ENCODE peak calls at places on chromosome X, in six cellular contexts. N, T, R, Y, H and O are unnamed samples.

GRCh38 chrX:132718411-132718810 is 229.6 kb upstream of the MBNL3 start:
- DNase-seq in N (no peak), T (no peak), R (no peak), Y (no peak), H (no peak), O (no peak)

GRCh38 chrX:119398587-119398973 is 556 bp upstream of the SLC25A43 start:
- DNase-seq in N (peak; percentile 17), T (no peak), R (no peak), Y (no peak), H (no peak), O (peak; percentile 26)

GRCh38 chrX:118480172-118480571 is 15.4 kb upstream of the DOCK11 start:
- DNase-seq in N (no peak), T (no peak), R (peak; percentile 73), Y (no peak), H (no peak), O (no peak)

GRCh38 chrX:38879631-38880220 is 78.5 kb downstream of the MID1IP1 start:
- DNase-seq in N (no peak), T (no peak), R (no peak), Y (no peak), H (no peak), O (no peak)

GRCh38 chrX:131170148-131170547 is 112.0 kb downstream of the ARHGAP36 start:
- DNase-seq in N (no peak), T (no peak), R (no peak), Y (no peak), H (no peak), O (no peak)

GRCh38 chrX:97854071-97854470 is 970.4 kb downstream of the RPA4 start:
- DNase-seq in N (no peak), T (no peak), R (no peak), Y (no peak), H (no peak), O (no peak)

GRCh38 chrX:45824471-45824870 is 623.8 kb upstream of the DIPK2B start:
- DNase-seq in N (peak; percentile 93), T (peak; percentile 92), R (peak; percentile 96), Y (no peak), H (no peak), O (peak; percentile 95)

GRCh38 chrX:49019050-49019449 is 17.0 kb upstream of the GRIPAP1 start:
- DNase-seq in N (no peak), T (no peak), R (no peak), Y (no peak), H (no peak), O (no peak)

GRCh38 chrX:136954930-136955329 is 74.4 kb upstream of the RBMX start:
- DNase-seq in N (peak; percentile 61), T (peak; percentile 44), R (peak; percentile 46), Y (no peak), H (no peak), O (peak; percentile 55)

GRCh38 chrX:100264200-100264599 is 145.9 kb downstream of the PCDH19 start:
- DNase-seq in N (no peak), T (no peak), R (no peak), Y (no peak), H (no peak), O (no peak)

GRCh38 chrX:152600853-152601635 is 36.7 kb upstream of the GABRQ start:
- DNase-seq in N (no peak), T (no peak), R (no peak), Y (no peak), H (no peak), O (no peak)

GRCh38 chrX:1086444-1087409 is 125.7 kb downstream of the CRLF2 start:
- DNase-seq in N (no peak), T (no peak), R (no peak), Y (no peak), H (no peak), O (peak; percentile 1)

GRCh38 chrX:35562395-35562794 is 235.7 kb upstream of the MAGEB16 start:
- DNase-seq in N (no peak), T (no peak), R (no peak), Y (no peak), H (no peak), O (no peak)

GRCh38 chrX:10483191-10483808 is 137.1 kb downstream of the MID1 start:
- DNase-seq in N (peak; percentile 78), T (no peak), R (no peak), Y (peak; percentile 10), H (no peak), O (no peak)

GRCh38 chrX:11269996-11270395 is 23.2 kb upstream of the AMELX start:
- DNase-seq in N (no peak), T (no peak), R (no peak), Y (no peak), H (no peak), O (no peak)

GRCh38 chrX:123138473-123138872 is 45.6 kb upstream of the GRIA3 start:
- DNase-seq in N (peak; percentile 24), T (peak; percentile 2), R (no peak), Y (no peak), H (no peak), O (peak; percentile 74)

GRCh38 chrX:47200385-47201150 is 6.9 kb downstream of the UBA1 start:
- DNase-seq in N (peak; percentile 50), T (peak; percentile 51), R (peak; percentile 65), Y (peak; percentile 24), H (no peak), O (peak; percentile 96)

GRCh38 chrX:63186137-63186536 is 165.0 kb downstream of the SPIN4 start:
- DNase-seq in N (no peak), T (no peak), R (no peak), Y (no peak), H (no peak), O (no peak)

GRCh38 chrX:39941332-39941920 is 156.3 kb downstream of the BCOR start:
- DNase-seq in N (no peak), T (peak; percentile 38), R (no peak), Y (no peak), H (no peak), O (no peak)

GRCh38 chrX:31038585-31039326 is 33.1 kb downstream of the FTHL17 start:
- DNase-seq in N (peak; percentile 58), T (peak; percentile 2), R (peak; percentile 31), Y (peak; percentile 45), H (no peak), O (peak; percentile 35)

GRCh38 chrX:97402903-97403302 is 519.2 kb downstream of the RPA4 start:
- DNase-seq in N (no peak), T (no peak), R (no peak), Y (no peak), H (no peak), O (no peak)

GRCh38 chrX:132741706-132742105 is 216.7 kb downstream of the HS6ST2 start:
- DNase-seq in N (no peak), T (no peak), R (no peak), Y (no peak), H (no peak), O (peak; percentile 12)

GRCh38 chrX:44062842-44063241 is 89.7 kb upstream of the NDP start:
- DNase-seq in N (no peak), T (no peak), R (no peak), Y (no peak), H (no peak), O (no peak)

GRCh38 chrX:46791927-46792825 is 33.3 kb upstream of the SLC9A7 start:
- DNase-seq in N (peak; percentile 91), T (peak; percentile 92), R (peak; percentile 92), Y (peak; percentile 4), H (no peak), O (peak; percentile 94)

GRCh38 chrX:74537011-74537390 is 77.4 kb downstream of the RLIM start:
- DNase-seq in N (peak; percentile 60), T (peak; percentile 40), R (peak; percentile 33), Y (peak; percentile 5), H (no peak), O (peak; percentile 53)

GRCh38 chrX:103614999-103615398 is 7.2 kb downstream of the TCEAL3 start:
- DNase-seq in N (no peak), T (no peak), R (no peak), Y (no peak), H (no peak), O (no peak)

GRCh38 chrX:54484666-54485065 is 11.4 kb downstream of the FGD1 start:
- DNase-seq in N (no peak), T (no peak), R (no peak), Y (no peak), H (no peak), O (no peak)

GRCh38 chrX:92247076-92247475 is 467.9 kb downstream of the PCDH11X start:
- DNase-seq in N (peak; percentile 9), T (peak; percentile 43), R (peak; percentile 43), Y (no peak), H (no peak), O (peak; percentile 1)

GRCh38 chrX:30196322-30196721 is 19.0 kb upstream of the MAGEB2 start:
- DNase-seq in N (peak; percentile 3), T (peak; percentile 8), R (peak; percentile 9), Y (no peak), H (no peak), O (no peak)

DNA sequence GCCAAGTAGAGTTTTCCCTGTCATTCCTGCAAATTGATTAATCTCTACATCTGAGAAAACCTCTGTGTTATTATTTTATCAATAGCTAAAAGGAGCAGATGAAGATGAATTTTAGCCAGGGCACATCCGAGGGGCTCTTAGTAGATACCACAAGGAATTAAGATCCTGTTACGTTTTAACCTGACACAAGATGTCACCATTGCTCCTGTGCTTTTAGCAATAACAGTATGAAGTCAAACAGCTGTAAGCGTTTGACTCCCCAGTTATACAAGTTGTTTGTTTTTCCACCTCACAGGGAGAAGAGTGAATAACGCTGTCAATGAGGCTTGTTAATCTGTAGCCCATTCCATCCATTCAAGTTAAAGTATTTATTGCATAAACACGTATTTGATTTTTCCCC is 76.0 kb upstream of the AP1S2 start:
- DNase-seq in N (peak; percentile 63), T (peak; percentile 62), R (peak; percentile 66), Y (no peak), H (no peak), O (peak; percentile 58)
- TF ChIP-seq CTCF in N (peak; percentile 36), T (peak; percentile 24), R (peak; percentile 42), Y (no peak), H (no peak), O (peak; percentile 36)

DNA sequence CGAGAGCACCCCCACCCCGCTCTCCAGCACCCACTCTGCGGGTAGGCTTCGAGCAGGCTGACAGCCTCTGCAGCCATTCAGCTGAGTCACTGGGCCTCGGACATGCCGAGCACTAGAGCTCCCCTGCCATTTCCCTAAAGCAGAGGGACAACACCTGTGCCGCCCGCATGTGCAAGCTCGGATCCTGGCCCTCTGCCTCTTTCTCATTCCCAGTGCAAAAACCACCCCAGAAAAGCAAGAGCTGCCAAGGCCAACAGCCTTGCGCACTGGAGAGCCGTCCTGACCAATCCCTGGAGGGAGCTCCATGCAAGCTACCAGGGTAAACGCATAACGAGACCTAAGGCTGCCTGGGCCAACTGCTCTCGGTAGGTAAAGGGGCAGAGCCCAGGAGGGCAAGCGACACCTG is 5.3 kb downstream of the HCFC1 start:
- DNase-seq in N (no peak), T (peak; percentile 17), R (no peak), Y (no peak), H (no peak), O (peak; percentile 43)
- H3K4me3 ChIP-seq in N (no peak overlapping the region), T (no peak overlapping the region), R (no peak overlapping the region), Y (no peak overlapping the region), H (no peak overlapping the region), O (no peak overlapping the region)

DNA sequence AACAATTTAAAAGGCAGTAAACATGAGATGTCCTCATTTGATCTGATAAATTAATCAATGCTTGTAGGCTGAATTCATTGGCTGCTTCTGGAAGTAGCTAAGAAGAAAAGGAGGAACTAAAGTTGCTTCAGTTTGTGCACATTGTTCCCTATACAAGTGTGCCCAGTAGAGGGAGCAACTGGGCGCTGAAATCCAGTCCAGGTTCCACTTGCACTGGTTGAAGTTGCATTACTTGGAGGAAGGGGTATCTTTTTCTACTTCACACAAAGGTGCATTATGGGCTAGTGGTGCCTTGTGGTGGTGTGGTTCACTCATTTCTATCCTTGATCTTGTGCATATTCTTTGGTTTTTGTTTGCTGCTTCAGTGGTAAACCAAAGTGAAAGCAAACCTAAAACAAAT is 67.9 kb upstream of the SOX3 start:
- DNase-seq in N (peak; percentile 23), T (peak; percentile 39), R (peak; percentile 34), Y (peak; percentile 10), H (no peak), O (peak; percentile 15)
- TF ChIP-seq CTCF in N (peak; percentile 57), T (peak; percentile 72), R (peak; percentile 58), Y (peak; percentile 52), H (peak; percentile 25), O (peak; percentile 68)

GRCh38 chrX:2693123-2693438 is 2.0 kb downstream of the CD99 start:
- DNase-seq in N (no peak), T (no peak), R (no peak), Y (no peak), H (no peak), O (no peak)
- H3K4me3 ChIP-seq in N (peak overlapping the region; percentile 73), T (peak overlapping the region; percentile 78), R (no peak overlapping the region), Y (peak overlapping the region; percentile 89), H (peak overlapping the region; percentile 94), O (peak overlapping the region; percentile 71)